ENCODE peak calls at places on chromosomes 6 and 20, in four cellular contexts. One of them, this sample, is unnamed.

GRCh38 chr6:168597471-168597875 is 156.5 kb downstream of the SMOC2 start:
- DNase-seq in fibroblast of the aortic adventitia: no peak
- DNase-seq in MCF 10A: no peak
- DNase-seq in AG09319: no peak
- DNase-seq in this sample: no peak

GRCh38 chr6:158558415-158559306 is 1.2 kb upstream of the TMEM181 start:
- DNase-seq in MCF 10A: no peak
- DNase-seq in AG09319: no peak
- DNase-seq in fibroblast of the aortic adventitia: no peak
- DNase-seq in this sample: no peak

GRCh38 chr6:135913785-135914184 is 62.3 kb downstream of the PDE7B start:
- DNase-seq in AG09319: no peak
- DNase-seq in fibroblast of the aortic adventitia: no peak
- DNase-seq in MCF 10A: no peak
- DNase-seq in this sample: no peak

GRCh38 chr6:33960345-33961313 is 156.8 kb upstream of the MLN start:
- DNase-seq in fibroblast of the aortic adventitia: no peak
- DNase-seq in MCF 10A: peak
- DNase-seq in AG09319: no peak
- DNase-seq in this sample: peak

GRCh38 chr20:42219005-42219404 is 600.8 kb upstream of the CHD6 start:
- DNase-seq in MCF 10A: no peak
- DNase-seq in fibroblast of the aortic adventitia: no peak
- DNase-seq in AG09319: no peak
- DNase-seq in this sample: no peak

GRCh38 chr6:1970151-1970561 is 275.2 kb downstream of the GMDS start:
- DNase-seq in MCF 10A: no peak
- DNase-seq in AG09319: no peak
- DNase-seq in fibroblast of the aortic adventitia: no peak
- DNase-seq in this sample: no peak

GRCh38 chr6:121093928-121094327 is 240.4 kb downstream of the TBC1D32 start:
- DNase-seq in fibroblast of the aortic adventitia: peak
- DNase-seq in MCF 10A: peak
- DNase-seq in AG09319: no peak
- DNase-seq in this sample: peak

GRCh38 chr6:13421425-13422057 is 65.9 kb downstream of the GFOD1 start:
- DNase-seq in fibroblast of the aortic adventitia: no peak
- DNase-seq in AG09319: no peak
- DNase-seq in MCF 10A: no peak
- DNase-seq in this sample: no peak

GRCh38 chr6:45987866-45988265 is 27.8 kb downstream of the CLIC5 start:
- DNase-seq in MCF 10A: no peak
- DNase-seq in AG09319: no peak
- DNase-seq in fibroblast of the aortic adventitia: no peak
- DNase-seq in this sample: no peak

GRCh38 chr20:19210426-19211155 is 1.9 kb upstream of the SLC24A3 start:
- DNase-seq in fibroblast of the aortic adventitia: peak
- DNase-seq in AG09319: peak
- DNase-seq in MCF 10A: peak
- DNase-seq in this sample: no peak

GRCh38 chr20:5065489-5066383 is 54.0 kb downstream of the PCNA start:
- DNase-seq in AG09319: peak
- DNase-seq in MCF 10A: peak
- DNase-seq in fibroblast of the aortic adventitia: peak
- DNase-seq in this sample: peak

GRCh38 chr20:31577194-31577593 is 27.9 kb upstream of the ID1 start:
- DNase-seq in fibroblast of the aortic adventitia: no peak
- DNase-seq in AG09319: no peak
- DNase-seq in MCF 10A: no peak
- DNase-seq in this sample: no peak

GRCh38 chr6:71967436-71967835 is 81.1 kb downstream of the RIMS1 start:
- DNase-seq in fibroblast of the aortic adventitia: no peak
- DNase-seq in MCF 10A: peak
- DNase-seq in AG09319: no peak
- DNase-seq in this sample: no peak

GRCh38 chr6:130946076-130946475 is 117.0 kb downstream of the EPB41L2 start:
- DNase-seq in AG09319: no peak
- DNase-seq in MCF 10A: peak
- DNase-seq in fibroblast of the aortic adventitia: peak
- DNase-seq in this sample: no peak

GRCh38 chr20:31819083-31819784 is at the start of gene MYLK2:
- DNase-seq in fibroblast of the aortic adventitia: no peak
- DNase-seq in MCF 10A: no peak
- DNase-seq in AG09319: no peak
- DNase-seq in this sample: no peak

GRCh38 chr6:28490191-28490890 is 25.3 kb downstream of the GPX6 start:
- DNase-seq in AG09319: no peak
- DNase-seq in MCF 10A: no peak
- DNase-seq in fibroblast of the aortic adventitia: no peak
- DNase-seq in this sample: no peak

GRCh38 chr6:85620308-85620707 is 22.4 kb downstream of the SYNCRIP start:
- DNase-seq in MCF 10A: no peak
- DNase-seq in fibroblast of the aortic adventitia: no peak
- DNase-seq in AG09319: no peak
- DNase-seq in this sample: no peak

GRCh38 chr6:149474108-149474935 is 10.5 kb downstream of the ZC3H12D start:
- DNase-seq in AG09319: no peak
- DNase-seq in MCF 10A: no peak
- DNase-seq in fibroblast of the aortic adventitia: no peak
- DNase-seq in this sample: no peak

This sample was measured in RWPE1.